ENCODE peak calls at places on chromosome 22, in ten cellular contexts. One of them, this sample, is unnamed.

GRCh38 chr22:20805972-20806471 is 32.1 kb downstream of the SERPIND1 start:
- DNase-seq in uterus: no peak
- DNase-seq in A549: no peak
- DNase-seq in lower leg skin: peak; percentile 26
- DNase-seq in transverse colon: no peak
- DNase-seq in esophagus squamous epithelium: no peak
- DNase-seq in IMR-90: peak; percentile 10
- DNase-seq in NB4: no peak
- DNase-seq in tibial nerve: no peak
- DNase-seq in stomach: no peak
- DNase-seq in this sample: no peak

GRCh38 chr22:19110064-19110458 is 12.2 kb downstream of the DGCR2 start:
- DNase-seq in A549: no peak
- DNase-seq in NB4: peak; percentile 56
- DNase-seq in transverse colon: no peak
- DNase-seq in uterus: no peak
- DNase-seq in esophagus squamous epithelium: no peak
- DNase-seq in tibial nerve: no peak
- DNase-seq in stomach: no peak
- DNase-seq in lower leg skin: no peak
- DNase-seq in IMR-90: no peak
- DNase-seq in this sample: no peak

GRCh38 chr22:30667092-30667485 is 586 bp downstream of the DUSP18 start:
- DNase-seq in lower leg skin: no peak
- DNase-seq in transverse colon: peak; percentile 76
- DNase-seq in uterus: no peak
- DNase-seq in esophagus squamous epithelium: no peak
- DNase-seq in NB4: peak; percentile 11
- DNase-seq in A549: no peak
- DNase-seq in stomach: no peak
- DNase-seq in tibial nerve: no peak
- DNase-seq in IMR-90: no peak
- DNase-seq in this sample: no peak

GRCh38 chr22:31046591-31047226 is 34.4 kb upstream of the SMTN start:
- DNase-seq in stomach: peak; percentile 28
- DNase-seq in transverse colon: peak; percentile 21
- DNase-seq in IMR-90: peak; percentile 13
- DNase-seq in uterus: peak; percentile 67
- DNase-seq in tibial nerve: peak; percentile 52
- DNase-seq in esophagus squamous epithelium: no peak
- DNase-seq in lower leg skin: peak; percentile 89
- DNase-seq in A549: no peak
- DNase-seq in NB4: peak; percentile 58
- DNase-seq in this sample: peak; percentile 86

GRCh38 chr22:26672060-26672471 is 14.7 kb downstream of the MIAT start:
- DNase-seq in IMR-90: no peak
- DNase-seq in transverse colon: peak; percentile 21
- DNase-seq in esophagus squamous epithelium: no peak
- DNase-seq in stomach: no peak
- DNase-seq in uterus: no peak
- DNase-seq in lower leg skin: peak; percentile 87
- DNase-seq in tibial nerve: no peak
- DNase-seq in A549: no peak
- DNase-seq in NB4: no peak
- DNase-seq in this sample: peak; percentile 87

GRCh38 chr22:38247713-38248112 is 25.1 kb downstream of the TMEM184B start:
- DNase-seq in NB4: no peak
- DNase-seq in IMR-90: no peak
- DNase-seq in lower leg skin: no peak
- DNase-seq in uterus: no peak
- DNase-seq in transverse colon: no peak
- DNase-seq in esophagus squamous epithelium: no peak
- DNase-seq in tibial nerve: no peak
- DNase-seq in stomach: no peak
- DNase-seq in A549: no peak
- DNase-seq in this sample: no peak

GRCh38 chr22:17930455-17931313 is 93.7 kb downstream of the MICAL3 start:
- DNase-seq in uterus: no peak
- DNase-seq in A549: no peak
- DNase-seq in lower leg skin: no peak
- DNase-seq in stomach: peak; percentile 17
- DNase-seq in tibial nerve: no peak
- DNase-seq in IMR-90: no peak
- DNase-seq in transverse colon: no peak
- DNase-seq in esophagus squamous epithelium: no peak
- DNase-seq in NB4: no peak
- DNase-seq in this sample: no peak

GRCh38 chr22:43993072-43993760 is 30.9 kb upstream of the PARVB start:
- DNase-seq in uterus: peak; percentile 64
- DNase-seq in tibial nerve: peak; percentile 60
- DNase-seq in transverse colon: peak; percentile 51
- DNase-seq in stomach: peak; percentile 54
- DNase-seq in esophagus squamous epithelium: no peak
- DNase-seq in NB4: peak; percentile 65
- DNase-seq in lower leg skin: no peak
- DNase-seq in A549: peak; percentile 45
- DNase-seq in IMR-90: peak; percentile 64
- DNase-seq in this sample: peak; percentile 85

GRCh38 chr22:31106001-31106571 is 1.3 kb downstream of the SELENOM start:
- DNase-seq in uterus: peak; percentile 41
- DNase-seq in transverse colon: no peak
- DNase-seq in A549: peak; percentile 19
- DNase-seq in tibial nerve: no peak
- DNase-seq in NB4: no peak
- DNase-seq in lower leg skin: no peak
- DNase-seq in stomach: no peak
- DNase-seq in IMR-90: no peak
- DNase-seq in esophagus squamous epithelium: no peak
- DNase-seq in this sample: peak; percentile 65

GRCh38 chr22:48351376-48352085 is 1476.1 kb downstream of the BRD1 start:
- DNase-seq in A549: no peak
- DNase-seq in uterus: no peak
- DNase-seq in stomach: no peak
- DNase-seq in tibial nerve: no peak
- DNase-seq in esophagus squamous epithelium: no peak
- DNase-seq in IMR-90: no peak
- DNase-seq in NB4: no peak
- DNase-seq in lower leg skin: no peak
- DNase-seq in transverse colon: no peak
- DNase-seq in this sample: peak; percentile 38

GRCh38 chr22:20656516-20656901 is 117.4 kb upstream of the SERPIND1 start:
- DNase-seq in stomach: no peak
- DNase-seq in esophagus squamous epithelium: no peak
- DNase-seq in transverse colon: no peak
- DNase-seq in tibial nerve: no peak
- DNase-seq in uterus: no peak
- DNase-seq in IMR-90: no peak
- DNase-seq in lower leg skin: peak; percentile 64
- DNase-seq in NB4: no peak
- DNase-seq in A549: no peak
- DNase-seq in this sample: no peak

GRCh38 chr22:11605468-11605981 is 3922.5 kb upstream of the OR11H1 start:
- DNase-seq in transverse colon: no peak
- DNase-seq in NB4: no peak
- DNase-seq in uterus: no peak
- DNase-seq in A549: no peak
- DNase-seq in IMR-90: no peak
- DNase-seq in lower leg skin: no peak
- DNase-seq in stomach: no peak
- DNase-seq in tibial nerve: no peak
- DNase-seq in esophagus squamous epithelium: no peak
- DNase-seq in this sample: peak; percentile 76

DNA sequence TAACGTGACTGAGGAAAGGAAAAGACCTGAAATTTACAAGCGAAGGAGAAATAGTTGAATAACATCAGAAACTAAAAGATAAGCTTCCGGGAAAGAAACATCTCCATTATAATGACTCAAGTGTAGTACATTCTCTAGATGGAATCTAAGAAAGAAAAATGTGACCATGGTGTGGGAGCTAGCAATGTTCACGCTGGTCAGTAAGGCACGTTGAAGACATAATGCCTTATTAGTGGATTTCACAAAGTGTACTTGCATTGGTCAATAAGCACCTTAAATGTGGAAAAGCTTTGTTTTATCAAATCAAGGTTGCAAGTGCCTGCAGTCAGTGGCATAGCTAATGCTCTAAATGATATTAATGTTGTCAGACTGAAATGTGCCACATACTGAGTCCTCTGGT is 2.8 kb upstream of the LARGE1 start:
- DNase-seq in A549: no peak
- DNase-seq in NB4: no peak
- DNase-seq in stomach: no peak
- DNase-seq in transverse colon: no peak
- DNase-seq in IMR-90: peak; percentile 28
- DNase-seq in uterus: no peak
- DNase-seq in lower leg skin: no peak
- DNase-seq in esophagus squamous epithelium: no peak
- DNase-seq in tibial nerve: no peak
- DNase-seq in this sample: no peak
- H3K4me3 ChIP-seq in A549: peak overlapping the region; percentile 55
- H3K4me3 ChIP-seq in NB4: no peak overlapping the region
- H3K4me3 ChIP-seq in stomach: peak overlapping the region; percentile 72
- H3K4me3 ChIP-seq in transverse colon: peak overlapping the region; percentile 55
- H3K4me3 ChIP-seq in IMR-90: peak overlapping the region; percentile 79
- H3K4me3 ChIP-seq in uterus: peak overlapping the region; percentile 68
- H3K4me3 ChIP-seq in lower leg skin: no peak overlapping the region
- H3K4me3 ChIP-seq in esophagus squamous epithelium: peak overlapping the region; percentile 66
- H3K4me3 ChIP-seq in tibial nerve: peak overlapping the region; percentile 69
- H3K4me3 ChIP-seq in this sample: peak overlapping the region; percentile 60

GRCh38 chr22:21898354-21898896 is 31.0 kb upstream of the MAPK1 start:
- DNase-seq in esophagus squamous epithelium: no peak
- DNase-seq in IMR-90: no peak
- DNase-seq in tibial nerve: no peak
- DNase-seq in NB4: no peak
- DNase-seq in lower leg skin: no peak
- DNase-seq in uterus: no peak
- DNase-seq in transverse colon: no peak
- DNase-seq in A549: no peak
- DNase-seq in stomach: no peak
- DNase-seq in this sample: no peak

GRCh38 chr22:21902296-21903087 is 35.0 kb upstream of the MAPK1 start:
- DNase-seq in tibial nerve: no peak
- DNase-seq in stomach: no peak
- DNase-seq in transverse colon: no peak
- DNase-seq in lower leg skin: no peak
- DNase-seq in esophagus squamous epithelium: no peak
- DNase-seq in A549: no peak
- DNase-seq in NB4: peak; percentile 44
- DNase-seq in IMR-90: no peak
- DNase-seq in uterus: no peak
- DNase-seq in this sample: peak; percentile 12

DNA sequence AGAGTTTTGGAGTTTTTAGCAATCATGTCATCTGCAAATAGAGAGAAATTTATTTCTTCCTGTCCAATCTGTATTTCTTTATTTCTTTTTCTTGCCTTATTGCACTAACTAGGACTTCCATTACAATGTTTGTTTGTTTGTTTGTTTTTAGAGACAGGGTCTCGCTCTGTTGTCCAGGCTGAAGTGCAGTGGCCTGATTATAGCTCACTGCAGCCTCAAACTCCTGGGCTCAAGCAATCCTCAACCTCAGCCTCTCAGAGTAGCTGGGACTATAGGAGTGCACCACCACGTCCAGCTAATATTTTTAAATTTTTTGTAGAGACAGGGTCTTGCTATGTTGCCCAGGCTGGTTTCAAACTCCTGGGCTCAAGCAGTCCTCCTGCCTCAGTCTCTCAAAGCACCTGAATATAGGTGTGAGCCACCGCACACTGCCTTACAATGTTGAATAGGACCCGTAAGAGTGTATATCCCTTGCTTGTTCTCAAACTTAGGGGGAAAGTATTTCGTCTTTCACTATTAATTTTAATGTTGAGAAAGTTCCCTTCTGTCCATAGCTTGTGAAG is 29.6 kb upstream of the MAPK1 start:
- DNase-seq in stomach: no peak
- DNase-seq in uterus: no peak
- DNase-seq in esophagus squamous epithelium: no peak
- DNase-seq in NB4: no peak
- DNase-seq in transverse colon: no peak
- DNase-seq in IMR-90: no peak
- DNase-seq in A549: no peak
- DNase-seq in tibial nerve: no peak
- DNase-seq in lower leg skin: no peak
- DNase-seq in this sample: peak; percentile 16
- TF ChIP-seq CTCF in stomach: no peak
- TF ChIP-seq CTCF in uterus: no peak
- TF ChIP-seq CTCF in esophagus squamous epithelium: no peak
- TF ChIP-seq CTCF in NB4: no peak
- TF ChIP-seq CTCF in transverse colon: no peak
- TF ChIP-seq CTCF in IMR-90: no peak
- TF ChIP-seq CTCF in A549: no peak
- TF ChIP-seq CTCF in tibial nerve: no peak
- TF ChIP-seq CTCF in lower leg skin: no peak
- TF ChIP-seq CTCF in this sample: no peak

DNA sequence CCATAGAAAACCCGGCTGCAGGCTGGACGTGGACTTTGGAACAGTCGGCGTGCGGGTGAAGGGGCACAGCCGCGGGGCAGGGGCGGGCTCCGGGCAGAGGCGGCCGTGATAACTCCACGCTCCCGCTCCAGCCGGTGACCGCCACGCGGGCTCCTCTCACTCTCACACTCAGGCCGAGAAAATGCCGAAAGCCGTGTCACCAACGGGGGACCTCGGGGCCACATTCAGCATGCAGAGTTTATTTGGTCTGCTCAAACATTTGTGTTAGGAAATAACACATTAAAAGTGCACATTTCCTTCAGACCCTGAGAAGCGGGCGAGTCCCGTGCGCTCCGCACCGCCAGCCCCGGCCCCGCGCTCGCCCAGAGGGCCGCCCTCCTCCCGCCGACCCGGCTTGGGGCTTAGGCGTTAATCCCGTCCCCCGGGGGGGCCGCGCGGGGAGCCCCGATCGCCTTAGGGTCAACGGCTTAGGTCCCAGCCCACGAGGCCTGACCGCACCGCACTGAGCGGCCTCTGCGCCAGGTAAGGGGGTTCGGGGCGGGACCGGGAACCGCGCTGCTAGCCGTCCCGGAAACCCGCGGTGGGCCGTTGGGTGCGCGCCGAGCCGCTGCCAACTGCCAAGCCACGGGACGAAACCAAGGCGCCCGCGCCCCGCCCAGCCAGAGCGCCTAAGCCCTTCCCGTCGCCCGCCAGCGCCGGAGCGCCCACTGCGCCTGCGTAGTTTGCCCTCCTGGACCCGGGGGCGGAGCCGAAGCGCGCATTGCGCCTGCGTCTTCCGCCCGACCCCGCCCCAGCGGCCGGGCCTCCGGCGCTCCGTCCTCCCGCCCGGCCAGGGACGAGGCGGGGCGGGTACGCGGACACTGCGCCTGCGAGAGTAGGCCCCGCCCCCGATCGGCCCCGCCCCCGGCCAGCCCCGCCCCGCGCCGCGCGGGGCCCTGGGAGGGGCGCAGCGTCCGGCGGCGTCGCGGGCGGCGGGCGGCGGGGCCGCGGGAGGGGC is at the start of gene ZBED4:
- DNase-seq in NB4: peak; percentile 97
- DNase-seq in stomach: peak; percentile 99
- DNase-seq in esophagus squamous epithelium: peak; percentile 63
- DNase-seq in A549: peak; percentile 94
- DNase-seq in tibial nerve: peak; percentile 85
- DNase-seq in transverse colon: peak; percentile 99
- DNase-seq in lower leg skin: peak; percentile 99
- DNase-seq in IMR-90: peak; percentile 94
- DNase-seq in uterus: peak; percentile 98
- DNase-seq in this sample: peak; percentile 100
- TF ChIP-seq POLR2A in NB4: peak; percentile 74
- TF ChIP-seq POLR2A in stomach: no peak
- TF ChIP-seq POLR2A in esophagus squamous epithelium: no peak
- TF ChIP-seq POLR2A in A549: peak; percentile 81
- TF ChIP-seq POLR2A in tibial nerve: peak; percentile 84
- TF ChIP-seq POLR2A in transverse colon: peak; percentile 89
- TF ChIP-seq POLR2A in lower leg skin: no peak
- TF ChIP-seq POLR2A in IMR-90: peak; percentile 53
- TF ChIP-seq POLR2A in uterus: peak; percentile 88
- TF ChIP-seq POLR2A in this sample: peak; percentile 40

GRCh38 chr22:45413013-45413367 is 409 bp downstream of the SMC1B start:
- DNase-seq in NB4: no peak
- DNase-seq in transverse colon: no peak
- DNase-seq in A549: no peak
- DNase-seq in IMR-90: no peak
- DNase-seq in esophagus squamous epithelium: no peak
- DNase-seq in tibial nerve: no peak
- DNase-seq in uterus: no peak
- DNase-seq in stomach: no peak
- DNase-seq in lower leg skin: no peak
- DNase-seq in this sample: no peak
- H3K4me3 ChIP-seq in NB4: no peak overlapping the region
- H3K4me3 ChIP-seq in transverse colon: peak overlapping the region; percentile 24
- H3K4me3 ChIP-seq in A549: peak overlapping the region; percentile 52
- H3K4me3 ChIP-seq in IMR-90: no peak overlapping the region
- H3K4me3 ChIP-seq in esophagus squamous epithelium: peak overlapping the region; percentile 50
- H3K4me3 ChIP-seq in tibial nerve: peak overlapping the region; percentile 36
- H3K4me3 ChIP-seq in uterus: no peak overlapping the region
- H3K4me3 ChIP-seq in stomach: peak overlapping the region; percentile 47
- H3K4me3 ChIP-seq in lower leg skin: no peak overlapping the region
- H3K4me3 ChIP-seq in this sample: peak overlapping the region; percentile 20